ENCODE peak calls at places on chromosomes 4 and X, in seven cellular contexts. I, F, H, T, C, P and U are unnamed samples.

GRCh38 chr4:38562751-38563198 is 101.2 kb upstream of the KLF3 start:
- DNase-seq in C (no peak), F (peak), H (peak), T (peak), P (no peak), I (peak), U (no peak)

GRCh38 chr4:74258949-74259348 is 49.3 kb upstream of the EPGN start:
- DNase-seq in F (peak), I (peak), T (peak), P (no peak), C (no peak), H (no peak), U (no peak)

GRCh38 chrX:103215037-103215767 is at the start of gene BEX4:
- DNase-seq in P (peak), F (peak), T (peak), C (no peak), I (peak), H (peak), U (peak)

GRCh38 chr4:123397276-123398150 is 918 bp downstream of the SPRY1 start:
- DNase-seq in F (peak), I (peak), T (peak), P (peak), C (no peak), H (peak), U (peak)

GRCh38 chr4:102761478-102761790 is 666 bp upstream of the MANBA start:
- DNase-seq in T (peak), I (no peak), P (no peak), C (no peak), H (no peak), F (no peak), U (peak)

GRCh38 chr4:1329408-1330371 is 17.3 kb upstream of the UVSSA start:
- DNase-seq in H (peak), F (no peak), C (no peak), I (no peak), T (no peak), P (no peak), U (peak)

GRCh38 chrX:51608071-51608470 is 10.6 kb downstream of the CENPVL3 start:
- DNase-seq in I (no peak), T (no peak), H (peak), C (no peak), F (peak), P (no peak), U (no peak)

GRCh38 chrX:14697453-14697852 is 168.1 kb downstream of the GLRA2 start:
- DNase-seq in F (no peak), C (no peak), H (peak), I (no peak), P (peak), T (peak), U (peak)

GRCh38 chrX:77597090-77597489 is 149.9 kb downstream of the FGF16 start:
- DNase-seq in I (no peak), T (peak), H (peak), F (peak), C (no peak), P (peak), U (no peak)

GRCh38 chr4:127141857-127142256 is 490.9 kb upstream of the INTU start:
- DNase-seq in P (no peak), C (peak), H (peak), T (peak), I (no peak), F (peak), U (no peak)

GRCh38 chrX:20500171-20500865 is 233.6 kb upstream of the RPS6KA3 start:
- DNase-seq in I (no peak), H (no peak), C (no peak), T (no peak), F (no peak), P (no peak), U (no peak)

GRCh38 chrX:101415180-101416130 is 7.4 kb downstream of the HNRNPH2 start:
- DNase-seq in H (peak), F (peak), T (peak), C (no peak), I (peak), P (peak), U (no peak)

GRCh38 chr4:97073194-97073593 is 1070.1 kb downstream of the STPG2 start:
- DNase-seq in I (no peak), T (no peak), P (no peak), H (no peak), F (no peak), C (no peak), U (no peak)

GRCh38 chr4:36206012-36206411 is 38.3 kb downstream of the ARAP2 start:
- DNase-seq in I (no peak), H (no peak), F (no peak), T (no peak), C (no peak), P (no peak), U (no peak)

GRCh38 chr4:80199004-80199579 is 1.8 kb downstream of the PRDM8 start:
- DNase-seq in F (no peak), I (no peak), H (no peak), P (no peak), T (no peak), C (no peak), U (no peak)

GRCh38 chr4:139740121-139740520 is 74.5 kb downstream of the MGST2 start:
- DNase-seq in I (peak), C (no peak), P (peak), T (no peak), H (no peak), F (no peak), U (no peak)

GRCh38 chr4:76723916-76724315 is 174.0 kb downstream of the SOWAHB start:
- DNase-seq in C (no peak), I (no peak), T (peak), P (no peak), F (peak), H (peak), U (no peak)

GRCh38 chr4:41420576-41420975 is 117.4 kb upstream of the LIMCH1 start:
- DNase-seq in C (no peak), I (no peak), F (no peak), P (no peak), H (no peak), T (no peak), U (no peak)

GRCh38 chrX:153333271-153333670 is 682 bp upstream of the ZNF275 start:
- DNase-seq in T (peak), P (no peak), I (no peak), F (peak), C (peak), H (peak), U (no peak)

GRCh38 chr4:166957451-166957850 is 276.8 kb downstream of the SPOCK3 start:
- DNase-seq in C (no peak), P (no peak), T (peak), H (no peak), F (peak), I (no peak), U (no peak)

GRCh38 chrX:20829665-20830481 is 544.3 kb upstream of the CNKSR2 start:
- DNase-seq in P (no peak), F (peak), H (peak), C (no peak), T (peak), I (no peak), U (no peak)

GRCh38 chr4:151786158-151786495 is 25.3 kb upstream of the GATB start:
- DNase-seq in P (no peak), I (no peak), T (no peak), C (no peak), F (no peak), H (no peak), U (no peak)

GRCh38 chr4:24195976-24196736 is 306.3 kb upstream of the PPARGC1A start:
- DNase-seq in T (no peak), F (no peak), H (no peak), P (no peak), I (no peak), C (no peak), U (no peak)
- TF ChIP-seq CTCF in T (no peak), F (no peak), H (no peak), P (no peak), I (no peak), C (peak), U (no peak)

GRCh38 chrX:136889269-136889668 is 8.7 kb upstream of the RBMX start:
- DNase-seq in H (no peak), I (no peak), T (no peak), C (no peak), F (no peak), P (no peak), U (no peak)
- H3K4me3 ChIP-seq in H (no peak), I (no peak), T (no peak), C (no peak), F (no peak), P (no peak), U (no peak)

GRCh38 chr4:57187241-57187640 is 77.1 kb upstream of the IGFBP7 start:
- DNase-seq in P (no peak), F (no peak), H (peak), I (no peak), T (peak), C (no peak), U (no peak)

GRCh38 chr4:57193164-57193810 is 83.1 kb upstream of the IGFBP7 start:
- DNase-seq in F (no peak), H (no peak), I (no peak), P (no peak), T (no peak), C (no peak), U (no peak)

GRCh38 chr4:57193996-57194675 is 84.0 kb upstream of the IGFBP7 start:
- DNase-seq in H (no peak), F (no peak), I (no peak), T (no peak), C (no peak), P (no peak), U (no peak)

GRCh38 chr4:57191523-57192034 is 81.4 kb upstream of the IGFBP7 start:
- DNase-seq in H (no peak), T (peak), P (no peak), F (no peak), C (no peak), I (no peak), U (no peak)

DNA sequence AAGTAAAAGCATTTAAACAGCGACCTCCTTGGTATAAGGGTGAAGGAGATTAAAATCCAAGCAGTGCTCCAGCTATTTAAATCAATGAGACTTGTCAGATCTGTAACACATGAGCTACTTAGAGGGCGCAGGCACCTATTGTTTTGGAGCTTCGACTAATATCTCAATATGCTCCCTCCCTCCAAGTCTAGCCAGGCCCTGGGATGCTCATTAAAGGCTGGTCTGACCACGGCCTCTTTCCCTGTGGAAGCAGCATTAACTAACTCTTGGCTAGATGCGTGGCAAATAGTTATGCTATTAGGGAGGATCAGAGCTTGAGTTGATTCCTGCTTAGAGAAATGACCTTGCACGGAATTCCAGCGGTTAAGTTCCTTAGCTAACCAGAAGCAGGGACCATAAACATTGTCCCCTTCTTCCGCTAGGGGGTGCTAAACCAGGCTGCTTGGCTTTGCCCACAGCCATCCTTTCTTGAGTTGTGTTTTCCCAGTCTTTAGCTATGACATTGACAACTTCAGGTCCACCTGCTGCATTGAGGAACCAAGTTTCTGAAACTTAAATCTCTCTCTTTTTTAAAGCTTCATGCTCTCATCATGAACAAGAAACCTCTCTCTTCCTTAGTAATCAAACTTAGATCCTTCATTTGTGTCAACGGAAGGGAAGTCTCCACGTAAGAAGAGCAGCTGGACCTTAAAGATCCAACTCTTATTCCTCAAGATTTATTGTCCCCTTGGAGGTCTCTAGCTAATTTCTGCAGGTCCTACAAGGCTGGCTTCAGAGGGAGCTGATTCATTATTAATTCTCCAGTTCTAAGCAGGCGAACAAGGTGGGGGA is 80.7 kb upstream of the IGFBP7 start:
- DNase-seq in I (no peak), F (peak), H (peak), C (no peak), T (peak), P (peak), U (no peak)
- TF ChIP-seq CTCF in I (no peak), F (peak), H (peak), C (peak), T (peak), P (peak), U (peak)

GRCh38 chrX:24981030-24981429 is 34.7 kb downstream of the ARX start:
- DNase-seq in I (no peak), T (no peak), P (no peak), H (no peak), C (no peak), F (no peak), U (no peak)
- H3K4me3 ChIP-seq in I (no peak), T (no peak), P (no peak), H (no peak), C (no peak), F (no peak), U (no peak)

DNA sequence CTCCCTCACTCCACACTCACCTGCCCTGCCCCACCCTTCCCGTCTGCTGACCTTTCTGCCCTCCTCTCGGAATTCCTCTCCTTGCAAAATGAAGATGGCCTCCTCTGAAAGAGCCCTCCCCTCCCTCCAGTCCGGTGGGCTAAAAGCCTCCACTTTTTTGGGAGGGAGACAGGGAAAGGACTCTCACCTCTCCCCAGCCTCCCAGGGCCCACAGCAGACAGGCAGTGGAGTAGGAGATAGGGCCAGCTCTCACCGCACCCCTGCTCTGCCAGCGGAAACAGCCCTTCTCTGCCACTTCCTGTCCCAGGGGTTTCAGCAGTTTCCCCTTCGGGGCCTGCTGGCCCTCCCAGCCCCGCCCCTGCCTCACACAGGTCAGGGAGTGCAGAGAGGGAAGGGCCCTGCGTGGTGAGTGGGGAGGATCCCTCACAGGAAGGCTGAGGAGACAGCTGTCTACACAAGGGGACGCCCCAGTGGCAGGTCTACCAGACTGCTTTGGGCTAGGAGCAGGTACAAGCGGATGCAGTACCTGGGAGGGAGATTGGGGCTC is 18.2 kb downstream of the ELF4 start:
- DNase-seq in I (no peak), C (no peak), F (no peak), T (no peak), P (no peak), H (no peak), U (peak)
- TF ChIP-seq CTCF in I (no peak), C (no peak), F (no peak), T (no peak), P (no peak), H (no peak), U (no peak)

DNA sequence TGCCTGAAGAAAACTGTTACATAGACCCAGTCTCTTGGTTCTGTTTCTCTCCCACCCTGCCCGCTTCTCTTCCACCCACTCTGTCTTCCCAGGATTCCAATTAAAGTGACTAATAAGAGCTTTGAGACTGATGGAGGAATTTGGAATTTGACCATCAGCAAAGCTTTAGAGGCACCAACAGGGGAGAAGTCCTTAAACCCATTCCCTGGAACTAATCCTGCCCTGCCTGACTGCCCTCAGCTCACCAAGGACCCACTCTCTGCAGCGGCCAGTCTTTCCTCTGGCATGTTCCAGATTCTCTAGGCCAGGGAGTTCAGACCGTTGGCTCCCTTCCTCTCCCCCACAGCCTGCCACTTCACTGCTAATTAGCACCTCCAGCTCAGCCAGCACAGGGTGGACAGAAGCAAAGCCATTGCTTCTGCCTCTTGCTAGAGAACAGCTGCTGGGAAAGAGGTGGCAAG is 23.9 kb downstream of the SCD5 start:
- DNase-seq in H (peak), P (no peak), T (no peak), I (no peak), C (no peak), F (peak), U (no peak)
- H3K4me3 ChIP-seq in H (no peak), P (no peak), T (no peak), I (no peak), C (no peak), F (no peak), U (no peak)

GRCh38 chrX:23626651-23627050 is 40.6 kb upstream of the PRDX4 start:
- DNase-seq in F (no peak), H (no peak), C (no peak), P (no peak), I (no peak), T (no peak), U (no peak)
- TF ChIP-seq CTCF in F (peak), H (peak), C (no peak), P (no peak), I (no peak), T (peak), U (no peak)

DNA sequence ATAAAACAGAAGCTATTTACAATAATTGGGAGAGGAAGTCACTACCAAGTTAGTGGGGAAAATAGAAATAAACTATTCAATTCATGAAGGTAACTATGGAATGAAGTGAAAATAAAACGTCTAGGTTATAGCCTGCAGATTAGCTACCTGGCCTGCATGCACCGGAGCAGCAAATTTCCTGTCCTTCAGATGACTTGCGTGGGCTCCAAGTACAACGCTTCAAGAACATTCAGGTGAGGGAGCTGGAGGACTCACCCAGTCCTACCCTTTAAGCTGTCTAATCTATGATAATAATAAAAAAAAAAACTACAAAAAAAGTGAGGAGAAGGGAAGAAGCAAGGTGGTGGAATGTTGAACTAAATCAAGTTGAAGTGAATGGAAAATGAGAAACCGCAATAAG is 13.2 kb downstream of the C4orf54 start:
- DNase-seq in F (no peak), P (no peak), C (no peak), T (no peak), I (no peak), H (no peak), U (no peak)
- H3K4me3 ChIP-seq in F (no peak), P (no peak), C (no peak), T (no peak), I (no peak), H (no peak), U (no peak)

DNA sequence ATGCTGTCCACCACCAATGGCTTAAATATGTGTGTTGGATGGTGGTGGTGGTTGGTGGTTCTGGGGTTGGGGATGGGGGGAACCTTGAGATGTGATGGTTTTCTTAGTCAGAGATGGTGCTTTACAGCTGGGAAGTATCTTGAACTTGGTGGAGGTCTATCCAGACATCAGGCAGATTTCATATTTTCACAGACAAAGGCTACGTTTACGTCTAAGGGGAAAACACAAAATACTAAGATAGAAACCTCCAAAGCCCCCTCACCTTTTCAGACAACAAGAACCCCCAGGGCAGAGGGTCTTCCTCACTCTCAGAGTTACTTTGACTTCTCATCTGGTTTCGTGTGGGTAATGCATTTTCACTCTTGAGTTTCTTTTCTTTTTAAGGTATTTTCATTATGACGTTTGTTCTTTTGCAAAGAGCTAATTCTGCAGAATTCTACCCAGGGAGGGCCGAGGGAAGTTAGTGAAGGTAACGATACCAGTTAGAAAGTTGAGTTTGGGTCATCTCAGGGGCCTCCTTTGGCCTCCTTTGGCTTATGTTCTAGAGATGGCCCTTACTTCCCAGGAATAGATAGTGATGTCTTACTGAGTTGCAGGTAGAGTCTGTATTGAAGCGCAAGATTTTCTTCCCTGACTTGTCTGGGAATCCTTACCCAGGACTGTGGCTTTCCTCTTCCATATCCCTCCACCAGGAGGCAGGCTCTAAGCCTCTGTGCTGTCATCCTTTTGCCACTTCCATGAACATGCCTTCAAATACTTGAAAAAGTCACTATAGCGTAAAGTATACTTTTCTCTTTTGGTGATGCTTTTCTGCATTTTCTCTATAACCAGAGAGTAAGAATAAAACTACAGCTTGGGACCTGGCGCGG is 31.9 kb downstream of the RHOH start:
- DNase-seq in C (no peak), T (peak), P (no peak), I (no peak), H (peak), F (no peak), U (no peak)
- TF ChIP-seq CTCF in C (peak), T (peak), P (peak), I (peak), H (peak), F (peak), U (peak)